ENCODE peak calls at places on chromosomes 5 and 9, in eight cellular contexts. One of them, this sample, is unnamed.

GRCh38 chr5:142280066-142281011 is 44.5 kb downstream of the SPRY4 start:
- DNase-seq in GM12865: no peak
- DNase-seq in Peyer's patch: no peak
- DNase-seq in A549: no peak
- DNase-seq in astrocyte: peak; percentile 85
- DNase-seq in fibroblast of lung: peak; percentile 72
- DNase-seq in heart left ventricle: peak; percentile 88
- DNase-seq in dorsolateral prefrontal cortex: no peak
- DNase-seq in this sample: no peak

GRCh38 chr9:105816202-105816744 is 121.9 kb downstream of the TMEM38B start:
- DNase-seq in GM12865: no peak
- DNase-seq in Peyer's patch: no peak
- DNase-seq in A549: no peak
- DNase-seq in astrocyte: no peak
- DNase-seq in fibroblast of lung: no peak
- DNase-seq in heart left ventricle: no peak
- DNase-seq in dorsolateral prefrontal cortex: no peak
- DNase-seq in this sample: no peak

GRCh38 chr9:107637421-107638420 is 148.2 kb upstream of the KLF4 start:
- DNase-seq in GM12865: peak; percentile 59
- DNase-seq in Peyer's patch: peak; percentile 43
- DNase-seq in A549: peak; percentile 78
- DNase-seq in astrocyte: peak; percentile 90
- DNase-seq in fibroblast of lung: peak; percentile 100
- DNase-seq in heart left ventricle: peak; percentile 95
- DNase-seq in dorsolateral prefrontal cortex: peak; percentile 67
- DNase-seq in this sample: peak; percentile 66

GRCh38 chr5:140358738-140359310 is 1.2 kb upstream of the SLC4A9 start:
- DNase-seq in GM12865: no peak
- DNase-seq in Peyer's patch: no peak
- DNase-seq in A549: peak; percentile 72
- DNase-seq in astrocyte: peak; percentile 16
- DNase-seq in fibroblast of lung: peak; percentile 42
- DNase-seq in heart left ventricle: no peak
- DNase-seq in dorsolateral prefrontal cortex: no peak
- DNase-seq in this sample: no peak

GRCh38 chr5:34957857-34958690 is 28.7 kb downstream of the DNAJC21 start:
- DNase-seq in GM12865: peak; percentile 40
- DNase-seq in Peyer's patch: no peak
- DNase-seq in A549: peak; percentile 43
- DNase-seq in astrocyte: no peak
- DNase-seq in fibroblast of lung: peak; percentile 47
- DNase-seq in heart left ventricle: no peak
- DNase-seq in dorsolateral prefrontal cortex: no peak
- DNase-seq in this sample: no peak

GRCh38 chr5:152686931-152687330 is 281.9 kb upstream of the NMUR2 start:
- DNase-seq in GM12865: no peak
- DNase-seq in Peyer's patch: no peak
- DNase-seq in A549: no peak
- DNase-seq in astrocyte: peak; percentile 34
- DNase-seq in fibroblast of lung: peak; percentile 1
- DNase-seq in heart left ventricle: no peak
- DNase-seq in dorsolateral prefrontal cortex: no peak
- DNase-seq in this sample: no peak

GRCh38 chr5:68088302-68088701 is 127.3 kb upstream of the PIK3R1 start:
- DNase-seq in GM12865: no peak
- DNase-seq in Peyer's patch: no peak
- DNase-seq in A549: no peak
- DNase-seq in astrocyte: peak; percentile 86
- DNase-seq in fibroblast of lung: peak; percentile 76
- DNase-seq in heart left ventricle: no peak
- DNase-seq in dorsolateral prefrontal cortex: no peak
- DNase-seq in this sample: no peak

GRCh38 chr5:100590867-100591266 is 55.7 kb downstream of the FAM174A start:
- DNase-seq in GM12865: no peak
- DNase-seq in Peyer's patch: no peak
- DNase-seq in A549: no peak
- DNase-seq in astrocyte: no peak
- DNase-seq in fibroblast of lung: no peak
- DNase-seq in heart left ventricle: no peak
- DNase-seq in dorsolateral prefrontal cortex: no peak
- DNase-seq in this sample: no peak

GRCh38 chr5:104179057-104179456 is 616.5 kb upstream of the NUDT12 start:
- DNase-seq in GM12865: peak; percentile 74
- DNase-seq in Peyer's patch: no peak
- DNase-seq in A549: peak; percentile 20
- DNase-seq in astrocyte: peak; percentile 9
- DNase-seq in fibroblast of lung: peak; percentile 35
- DNase-seq in heart left ventricle: no peak
- DNase-seq in dorsolateral prefrontal cortex: no peak
- DNase-seq in this sample: no peak

GRCh38 chr5:95572016-95572415 is 17.1 kb downstream of the ARSK start:
- DNase-seq in GM12865: no peak
- DNase-seq in Peyer's patch: no peak
- DNase-seq in A549: no peak
- DNase-seq in astrocyte: no peak
- DNase-seq in fibroblast of lung: no peak
- DNase-seq in heart left ventricle: no peak
- DNase-seq in dorsolateral prefrontal cortex: no peak
- DNase-seq in this sample: no peak

GRCh38 chr5:61790007-61790406 is 457.9 kb downstream of the ZSWIM6 start:
- DNase-seq in GM12865: no peak
- DNase-seq in Peyer's patch: no peak
- DNase-seq in A549: no peak
- DNase-seq in astrocyte: no peak
- DNase-seq in fibroblast of lung: no peak
- DNase-seq in heart left ventricle: no peak
- DNase-seq in dorsolateral prefrontal cortex: no peak
- DNase-seq in this sample: no peak

GRCh38 chr9:99239341-99240055 is 17.4 kb downstream of the SEC61B start:
- DNase-seq in GM12865: no peak
- DNase-seq in Peyer's patch: no peak
- DNase-seq in A549: no peak
- DNase-seq in astrocyte: peak; percentile 51
- DNase-seq in fibroblast of lung: no peak
- DNase-seq in heart left ventricle: no peak
- DNase-seq in dorsolateral prefrontal cortex: no peak
- DNase-seq in this sample: no peak

GRCh38 chr5:36998578-36998977 is 122.0 kb downstream of the NIPBL start:
- DNase-seq in GM12865: no peak
- DNase-seq in Peyer's patch: no peak
- DNase-seq in A549: no peak
- DNase-seq in astrocyte: no peak
- DNase-seq in fibroblast of lung: no peak
- DNase-seq in heart left ventricle: no peak
- DNase-seq in dorsolateral prefrontal cortex: no peak
- DNase-seq in this sample: no peak

GRCh38 chr5:147561435-147561834 is 51.6 kb upstream of the DPYSL3 start:
- DNase-seq in GM12865: no peak
- DNase-seq in Peyer's patch: no peak
- DNase-seq in A549: no peak
- DNase-seq in astrocyte: no peak
- DNase-seq in fibroblast of lung: no peak
- DNase-seq in heart left ventricle: no peak
- DNase-seq in dorsolateral prefrontal cortex: no peak
- DNase-seq in this sample: no peak

GRCh38 chr5:147560982-147561381 is 51.1 kb upstream of the DPYSL3 start:
- DNase-seq in GM12865: no peak
- DNase-seq in Peyer's patch: no peak
- DNase-seq in A549: no peak
- DNase-seq in astrocyte: peak; percentile 17
- DNase-seq in fibroblast of lung: no peak
- DNase-seq in heart left ventricle: no peak
- DNase-seq in dorsolateral prefrontal cortex: no peak
- DNase-seq in this sample: no peak

GRCh38 chr5:147558826-147559225 is 49.0 kb upstream of the DPYSL3 start:
- DNase-seq in GM12865: peak; percentile 28
- DNase-seq in Peyer's patch: no peak
- DNase-seq in A549: peak; percentile 25
- DNase-seq in astrocyte: peak; percentile 68
- DNase-seq in fibroblast of lung: peak; percentile 86
- DNase-seq in heart left ventricle: peak; percentile 53
- DNase-seq in dorsolateral prefrontal cortex: no peak
- DNase-seq in this sample: peak; percentile 61

GRCh38 chr5:147558131-147558730 is 48.4 kb upstream of the DPYSL3 start:
- DNase-seq in GM12865: no peak
- DNase-seq in Peyer's patch: no peak
- DNase-seq in A549: no peak
- DNase-seq in astrocyte: peak; percentile 48
- DNase-seq in fibroblast of lung: peak; percentile 60
- DNase-seq in heart left ventricle: no peak
- DNase-seq in dorsolateral prefrontal cortex: no peak
- DNase-seq in this sample: no peak

DNA sequence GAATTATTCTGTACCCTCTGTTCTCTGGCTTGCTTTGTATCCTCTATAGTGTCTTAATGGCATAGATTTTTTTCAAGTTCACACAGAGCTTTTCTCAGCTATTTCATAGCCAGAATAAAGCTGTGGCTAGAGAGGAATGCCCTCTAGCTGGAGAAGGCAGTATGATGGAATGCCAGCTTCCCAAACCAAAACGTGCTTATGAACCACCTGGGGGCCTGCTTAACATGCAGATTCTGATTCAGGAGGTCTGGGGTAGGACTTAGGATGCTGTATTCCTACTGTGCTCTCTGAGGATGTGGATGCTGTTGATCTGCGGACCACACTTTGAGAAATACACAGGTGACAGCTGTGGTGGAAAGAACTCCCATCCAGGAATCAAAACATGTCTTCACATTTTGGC is 49.9 kb upstream of the DPYSL3 start:
- DNase-seq in GM12865: no peak
- DNase-seq in Peyer's patch: no peak
- DNase-seq in A549: no peak
- DNase-seq in astrocyte: peak; percentile 49
- DNase-seq in fibroblast of lung: peak; percentile 23
- DNase-seq in heart left ventricle: no peak
- DNase-seq in dorsolateral prefrontal cortex: no peak
- DNase-seq in this sample: no peak
- TF ChIP-seq CTCF in GM12865: no peak
- TF ChIP-seq CTCF in Peyer's patch: no peak
- TF ChIP-seq CTCF in A549: no peak
- TF ChIP-seq CTCF in astrocyte: no peak
- TF ChIP-seq CTCF in fibroblast of lung: no peak
- TF ChIP-seq CTCF in heart left ventricle: no peak
- TF ChIP-seq CTCF in dorsolateral prefrontal cortex: no peak
- TF ChIP-seq CTCF in this sample: peak; percentile 17

GRCh38 chr9:112041199-112041535 is 133.9 kb downstream of the SUSD1 start:
- DNase-seq in GM12865: no peak
- DNase-seq in Peyer's patch: no peak
- DNase-seq in A549: no peak
- DNase-seq in astrocyte: no peak
- DNase-seq in fibroblast of lung: no peak
- DNase-seq in heart left ventricle: no peak
- DNase-seq in dorsolateral prefrontal cortex: no peak
- DNase-seq in this sample: no peak

GRCh38 chr9:112042244-112042638 is 132.9 kb downstream of the SUSD1 start:
- DNase-seq in GM12865: no peak
- DNase-seq in Peyer's patch: no peak
- DNase-seq in A549: no peak
- DNase-seq in astrocyte: no peak
- DNase-seq in fibroblast of lung: no peak
- DNase-seq in heart left ventricle: no peak
- DNase-seq in dorsolateral prefrontal cortex: no peak
- DNase-seq in this sample: no peak

GRCh38 chr9:112043423-112043822 is 131.7 kb downstream of the SUSD1 start:
- DNase-seq in GM12865: no peak
- DNase-seq in Peyer's patch: no peak
- DNase-seq in A549: no peak
- DNase-seq in astrocyte: no peak
- DNase-seq in fibroblast of lung: peak; percentile 51
- DNase-seq in heart left ventricle: no peak
- DNase-seq in dorsolateral prefrontal cortex: no peak
- DNase-seq in this sample: no peak

GRCh38 chr9:112042769-112043168 is 132.3 kb downstream of the SUSD1 start:
- DNase-seq in GM12865: no peak
- DNase-seq in Peyer's patch: no peak
- DNase-seq in A549: no peak
- DNase-seq in astrocyte: no peak
- DNase-seq in fibroblast of lung: no peak
- DNase-seq in heart left ventricle: no peak
- DNase-seq in dorsolateral prefrontal cortex: no peak
- DNase-seq in this sample: no peak

GRCh38 chr9:112041536-112042243 is 133.4 kb downstream of the SUSD1 start:
- DNase-seq in GM12865: no peak
- DNase-seq in Peyer's patch: no peak
- DNase-seq in A549: peak; percentile 77
- DNase-seq in astrocyte: peak; percentile 100
- DNase-seq in fibroblast of lung: peak; percentile 94
- DNase-seq in heart left ventricle: peak; percentile 77
- DNase-seq in dorsolateral prefrontal cortex: no peak
- DNase-seq in this sample: peak; percentile 98
- H3K4me3 ChIP-seq in GM12865: no peak overlapping the region
- H3K4me3 ChIP-seq in Peyer's patch: no peak overlapping the region
- H3K4me3 ChIP-seq in A549: no peak overlapping the region
- H3K4me3 ChIP-seq in astrocyte: no peak overlapping the region
- H3K4me3 ChIP-seq in fibroblast of lung: no peak overlapping the region
- H3K4me3 ChIP-seq in heart left ventricle: no peak overlapping the region
- H3K4me3 ChIP-seq in dorsolateral prefrontal cortex: no peak overlapping the region
- H3K4me3 ChIP-seq in this sample: no peak overlapping the region

GRCh38 chr5:114097570-114097969 is 264.3 kb upstream of the KCNN2 start:
- DNase-seq in GM12865: no peak
- DNase-seq in Peyer's patch: no peak
- DNase-seq in A549: no peak
- DNase-seq in astrocyte: no peak
- DNase-seq in fibroblast of lung: no peak
- DNase-seq in heart left ventricle: no peak
- DNase-seq in dorsolateral prefrontal cortex: no peak
- DNase-seq in this sample: no peak

GRCh38 chr5:114099161-114099560 is 262.7 kb upstream of the KCNN2 start:
- DNase-seq in GM12865: no peak
- DNase-seq in Peyer's patch: no peak
- DNase-seq in A549: no peak
- DNase-seq in astrocyte: no peak
- DNase-seq in fibroblast of lung: no peak
- DNase-seq in heart left ventricle: no peak
- DNase-seq in dorsolateral prefrontal cortex: no peak
- DNase-seq in this sample: no peak

GRCh38 chr5:114101153-114101552 is 260.7 kb upstream of the KCNN2 start:
- DNase-seq in GM12865: peak; percentile 40
- DNase-seq in Peyer's patch: no peak
- DNase-seq in A549: peak; percentile 13
- DNase-seq in astrocyte: peak; percentile 16
- DNase-seq in fibroblast of lung: peak; percentile 80
- DNase-seq in heart left ventricle: no peak
- DNase-seq in dorsolateral prefrontal cortex: no peak
- DNase-seq in this sample: peak; percentile 43
- TF ChIP-seq CTCF in GM12865: peak; percentile 37
- TF ChIP-seq CTCF in Peyer's patch: no peak
- TF ChIP-seq CTCF in A549: peak; percentile 37
- TF ChIP-seq CTCF in astrocyte: peak; percentile 58
- TF ChIP-seq CTCF in fibroblast of lung: peak; percentile 27
- TF ChIP-seq CTCF in heart left ventricle: peak; percentile 44
- TF ChIP-seq CTCF in dorsolateral prefrontal cortex: no peak
- TF ChIP-seq CTCF in this sample: peak; percentile 48

DNA sequence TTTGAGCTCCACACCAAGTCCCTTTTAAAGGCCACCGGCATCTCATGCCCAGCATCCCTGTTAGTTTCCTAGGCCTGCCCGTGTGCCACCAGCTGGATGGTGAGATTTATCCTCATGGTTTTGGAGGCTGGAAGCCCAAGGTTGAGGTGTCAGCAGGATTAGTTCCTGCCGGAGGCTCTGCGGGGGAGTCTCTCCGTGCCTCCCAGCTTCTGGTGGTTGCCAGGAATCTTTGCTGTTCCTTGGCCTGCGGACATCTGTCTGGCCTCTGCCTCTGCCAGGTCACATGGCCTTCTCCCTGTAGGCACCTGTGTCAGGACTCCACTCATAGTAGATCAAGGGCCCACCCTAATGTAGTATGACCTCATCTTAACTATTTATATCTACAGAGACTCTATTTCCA is 45.4 kb downstream of the JADE2 start:
- DNase-seq in GM12865: no peak
- DNase-seq in Peyer's patch: no peak
- DNase-seq in A549: no peak
- DNase-seq in astrocyte: no peak
- DNase-seq in fibroblast of lung: no peak
- DNase-seq in heart left ventricle: peak; percentile 81
- DNase-seq in dorsolateral prefrontal cortex: no peak
- DNase-seq in this sample: no peak
- H3K4me3 ChIP-seq in GM12865: no peak overlapping the region
- H3K4me3 ChIP-seq in Peyer's patch: no peak overlapping the region
- H3K4me3 ChIP-seq in A549: no peak overlapping the region
- H3K4me3 ChIP-seq in astrocyte: no peak overlapping the region
- H3K4me3 ChIP-seq in fibroblast of lung: no peak overlapping the region
- H3K4me3 ChIP-seq in heart left ventricle: no peak overlapping the region
- H3K4me3 ChIP-seq in dorsolateral prefrontal cortex: no peak overlapping the region
- H3K4me3 ChIP-seq in this sample: no peak overlapping the region